ENCODE peak calls at places on chromosomes 7 and 10, in nine cellular contexts. I, E, A, W, Z, D, S, M and V are unnamed samples.
A peak's percentile ranks its signal among the peaks of the same experiment; 100 is the strongest.

GRCh38 chr10:15180736-15181135 is 12.2 kb upstream of the NMT2 start:
- DNase-seq in E (no peak), Z (no peak), M (no peak), A (no peak), S (no peak), D (no peak), W (no peak), I (no peak), V (no peak)

GRCh38 chr7:136726460-136726859 is 142.0 kb upstream of the CHRM2 start:
- DNase-seq in Z (no peak), E (no peak), I (no peak), A (no peak), D (no peak), M (no peak), S (no peak), W (no peak), V (no peak)

GRCh38 chr10:129712000-129712399 is 245.0 kb downstream of the MGMT start:
- DNase-seq in S (no peak), Z (no peak), I (no peak), W (no peak), M (no peak), E (no peak), D (no peak), A (no peak), V (no peak)

GRCh38 chr7:70952311-70952710 is 179.6 kb upstream of the GALNT17 start:
- DNase-seq in D (no peak), W (no peak), E (no peak), M (no peak), A (no peak), Z (no peak), I (no peak), S (no peak), V (no peak)

GRCh38 chr7:139099181-139099947 is 10.2 kb downstream of the ZC3HAV1 start:
- DNase-seq in W (no peak), I (no peak), S (no peak), D (no peak), M (peak; percentile 8), A (no peak), Z (no peak), E (no peak), V (no peak)

GRCh38 chr10:11760861-11761260 is 18.7 kb downstream of the ECHDC3 start:
- DNase-seq in S (peak; percentile 25), D (no peak), M (no peak), I (no peak), A (no peak), Z (no peak), E (no peak), W (no peak), V (no peak)

GRCh38 chr7:9945882-9946281 is 1027.8 kb upstream of the PHF14 start:
- DNase-seq in A (no peak), I (no peak), E (no peak), M (peak; percentile 19), W (no peak), S (no peak), D (no peak), Z (no peak), V (no peak)

GRCh38 chr10:43931308-43931930 is 282.7 kb upstream of the ZNF32 start:
- DNase-seq in A (no peak), E (no peak), S (no peak), I (no peak), M (peak; percentile 83), W (no peak), Z (no peak), D (no peak), V (no peak)

GRCh38 chr7:13872751-13873150 is 116.7 kb downstream of the ETV1 start:
- DNase-seq in I (no peak), S (no peak), A (no peak), E (no peak), W (no peak), M (no peak), Z (no peak), D (no peak), V (no peak)

GRCh38 chr7:26705567-26705966 is 158.8 kb downstream of the SKAP2 start:
- DNase-seq in M (peak; percentile 90), A (no peak), D (peak; percentile 36), E (no peak), S (peak; percentile 9), W (no peak), I (no peak), Z (no peak), V (no peak)

GRCh38 chr7:88357295-88357694 is 50.6 kb upstream of the STEAP4 start:
- DNase-seq in S (peak; percentile 19), Z (no peak), D (peak; percentile 28), E (no peak), W (no peak), I (no peak), A (no peak), M (peak; percentile 6), V (peak; percentile 57)

GRCh38 chr7:76220185-76221057 is 18.7 kb downstream of the SRRM3 start:
- DNase-seq in Z (peak; percentile 81), E (no peak), S (no peak), A (no peak), D (no peak), W (no peak), I (no peak), M (peak; percentile 51), V (no peak)

DNA sequence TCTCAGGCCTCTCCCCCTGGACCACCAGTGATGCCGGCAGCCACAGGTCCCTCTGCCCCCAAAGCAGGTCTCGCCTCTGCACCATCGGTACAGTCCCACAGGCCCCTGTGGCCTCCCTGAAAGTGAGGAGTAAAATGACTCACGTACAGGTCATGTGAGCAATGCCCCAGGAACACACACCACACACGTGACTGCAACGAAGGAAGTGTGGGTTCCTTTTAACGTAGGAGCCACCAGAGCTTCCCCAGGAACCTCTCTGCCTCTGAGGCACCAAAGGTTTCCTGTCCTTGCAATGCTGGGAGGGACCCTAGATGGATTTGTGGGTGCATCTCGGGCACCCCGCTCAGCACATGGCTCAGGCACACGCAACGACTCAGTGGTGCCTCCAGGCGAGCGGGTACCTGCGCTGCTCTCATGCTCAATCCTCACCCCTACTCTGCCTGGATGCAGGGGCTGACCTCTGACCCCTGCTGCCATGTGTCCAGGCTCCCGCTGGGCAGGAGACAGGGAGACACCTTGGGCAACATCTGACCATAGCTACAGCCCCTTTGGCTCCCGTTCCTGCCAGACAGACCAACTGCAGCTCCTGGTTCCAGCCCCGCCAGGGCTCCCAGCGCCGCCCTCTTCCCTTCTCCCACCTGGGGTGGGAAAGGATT is 120.7 kb downstream of the PRKAG2 start:
- DNase-seq in W (peak; percentile 20), D (no peak), I (peak; percentile 35), A (peak; percentile 25), E (no peak), S (no peak), M (peak; percentile 60), Z (no peak), V (peak; percentile 57)
- H3K27ac ChIP-seq in W (peak overlapping the region; percentile 78), D (no peak overlapping the region), I (peak overlapping the region; percentile 52), A (peak overlapping the region; percentile 59), E (no peak overlapping the region), S (peak overlapping the region; percentile 36), M (peak overlapping the region; percentile 61), Z (no peak overlapping the region), V (no peak overlapping the region)

GRCh38 chr7:151062399-151063211 is 3.2 kb downstream of the SLC4A2 start:
- DNase-seq in D (peak; percentile 90), A (no peak), E (no peak), Z (peak; percentile 88), M (peak; percentile 75), W (peak; percentile 90), I (no peak), S (no peak), V (peak; percentile 76)
- TF ChIP-seq CTCF in D (no peak), A (no peak), E (no peak), Z (no peak), M (no peak), W (no peak), I (no peak), S (no peak), V (no peak)

GRCh38 chr10:125016611-125017202 is 74.8 kb downstream of the ZRANB1 start:
- DNase-seq in A (no peak), Z (no peak), S (peak; percentile 68), D (no peak), I (no peak), M (no peak), E (no peak), W (no peak), V (peak; percentile 53)

GRCh38 chr10:125014086-125014830 is 72.3 kb downstream of the ZRANB1 start:
- DNase-seq in S (peak; percentile 45), E (no peak), I (no peak), W (no peak), M (no peak), A (no peak), D (no peak), Z (no peak), V (no peak)

GRCh38 chr10:125017547-125018298 is 75.8 kb downstream of the ZRANB1 start:
- DNase-seq in D (no peak), I (no peak), M (no peak), W (no peak), A (no peak), Z (peak; percentile 30), S (no peak), E (no peak), V (peak; percentile 45)

GRCh38 chr10:125014984-125015944 is 73.3 kb downstream of the ZRANB1 start:
- DNase-seq in I (peak; percentile 16), D (no peak), S (peak; percentile 69), M (no peak), Z (no peak), E (no peak), A (no peak), W (no peak), V (peak; percentile 78)

DNA sequence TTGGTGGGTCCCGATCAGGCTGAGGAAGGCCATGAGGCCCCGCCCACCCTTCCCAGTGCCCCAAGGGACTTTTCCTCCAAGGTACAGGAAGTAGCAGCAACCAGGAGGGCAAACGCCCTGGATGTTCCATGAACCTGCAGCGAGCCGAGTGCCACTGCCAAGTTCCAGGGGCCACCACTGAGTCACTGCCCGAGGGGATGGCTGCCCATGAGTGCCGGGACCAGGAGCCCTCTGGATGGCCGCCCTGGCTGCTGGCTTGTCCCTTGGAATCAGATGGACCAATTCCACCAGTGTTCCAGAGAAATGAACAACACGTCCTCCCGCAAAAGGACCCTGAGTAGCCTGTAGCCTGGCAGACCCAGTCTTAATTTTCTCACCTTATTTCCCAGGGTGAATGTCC is 74.2 kb downstream of the ZRANB1 start:
- DNase-seq in E (no peak), Z (no peak), D (no peak), A (no peak), I (no peak), S (no peak), W (no peak), M (no peak), V (peak; percentile 69)
- H3K36me3 ChIP-seq in E (no peaks in the 10 kb centered on the region), Z (no peaks in the 10 kb centered on the region), D (no peaks in the 10 kb centered on the region), A (no peaks in the 10 kb centered on the region), I (no peaks in the 10 kb centered on the region), S (peaks cover 21% of the 10 kb centered on the region), W (no peaks in the 10 kb centered on the region), M (no peaks in the 10 kb centered on the region), V (no peaks in the 10 kb centered on the region)

DNA sequence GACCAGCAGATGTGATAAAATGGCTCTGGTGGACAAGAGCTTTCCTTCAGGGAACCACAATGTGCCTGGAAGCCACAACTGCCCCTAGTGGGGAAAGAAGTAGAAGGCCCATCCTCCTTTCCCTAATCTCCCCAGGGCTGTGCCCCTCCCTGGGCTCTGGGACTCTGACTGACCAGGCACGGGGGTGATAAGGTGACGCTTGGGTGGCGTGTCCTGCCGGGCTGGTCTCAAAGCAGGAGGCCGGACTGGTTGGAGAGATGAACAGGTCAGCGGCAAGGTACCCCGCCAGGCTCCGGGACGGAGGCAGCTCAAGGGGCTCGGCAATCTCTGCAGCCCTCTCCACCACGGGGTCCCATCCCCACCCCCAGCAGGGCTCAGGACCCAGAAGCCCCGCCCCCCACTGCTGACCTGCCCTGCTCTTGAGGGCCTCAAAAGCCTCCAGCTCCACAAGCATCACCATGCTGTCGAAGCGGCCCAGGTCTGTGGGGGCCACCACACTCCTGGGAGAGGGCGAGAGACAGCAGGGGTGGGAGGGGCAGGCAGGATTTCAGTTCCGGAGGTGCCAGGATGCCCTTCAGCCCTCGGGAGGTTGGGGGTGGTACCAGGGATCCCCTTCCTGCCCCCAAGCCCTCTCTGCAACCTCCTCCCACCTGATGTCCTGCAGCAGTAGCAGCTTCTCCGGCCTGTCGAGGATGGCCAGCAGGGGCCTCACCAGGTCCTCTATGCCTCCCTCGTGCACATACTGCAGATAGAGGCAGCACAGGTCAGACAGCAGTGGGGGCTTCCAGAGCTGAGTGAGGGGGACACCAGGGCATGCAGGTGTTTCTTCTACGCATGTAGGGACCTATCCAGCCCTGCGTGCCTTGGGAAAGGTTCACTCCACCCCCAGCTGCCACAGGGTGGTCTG is 12.2 kb downstream of the LZTS2 start:
- DNase-seq in D (no peak), A (no peak), E (no peak), S (no peak), I (no peak), W (no peak), M (no peak), Z (peak; percentile 65), V (no peak)
- H3K27ac ChIP-seq in D (no peak overlapping the region), A (no peak overlapping the region), E (no peak overlapping the region), S (peak overlapping the region; percentile 45), I (no peak overlapping the region), W (no peak overlapping the region), M (no peak overlapping the region), Z (no peak overlapping the region), V (peak overlapping the region; percentile 62)